ENCODE peak calls at places on chromosomes 11 and 22, in nine cellular contexts. One of them, this sample, is unnamed.
A peak's percentile ranks its signal among the peaks of the same experiment; 100 is the strongest.

GRCh38 chr11:30585067-30585891 is 874 bp downstream of the MPPED2 start:
- DNase-seq in endothelial cell of umbilical vein: no peak
- DNase-seq in endodermal cell: peak; percentile 81
- DNase-seq in NT2/D1: peak; percentile 5
- DNase-seq in mesendoderm: peak; percentile 26
- DNase-seq in IMR-90: no peak
- DNase-seq in MM.1S: peak; percentile 42
- DNase-seq in PC-3: no peak
- DNase-seq in mammary epithelial cell: no peak
- DNase-seq in this sample: no peak

GRCh38 chr22:27726726-27727449 is 74.7 kb downstream of the MN1 start:
- DNase-seq in PC-3: peak; percentile 44
- DNase-seq in mesendoderm: peak; percentile 71
- DNase-seq in endodermal cell: peak; percentile 73
- DNase-seq in NT2/D1: no peak
- DNase-seq in MM.1S: no peak
- DNase-seq in endothelial cell of umbilical vein: peak; percentile 79
- DNase-seq in IMR-90: peak; percentile 34
- DNase-seq in mammary epithelial cell: no peak
- DNase-seq in this sample: no peak

GRCh38 chr11:1755344-1756023 is 5.1 kb upstream of the IFITM10 start:
- DNase-seq in mesendoderm: no peak
- DNase-seq in NT2/D1: no peak
- DNase-seq in mammary epithelial cell: no peak
- DNase-seq in IMR-90: no peak
- DNase-seq in endodermal cell: no peak
- DNase-seq in MM.1S: no peak
- DNase-seq in endothelial cell of umbilical vein: no peak
- DNase-seq in PC-3: no peak
- DNase-seq in this sample: no peak

GRCh38 chr11:45930031-45930794 is 7.8 kb downstream of the LARGE2 start:
- DNase-seq in endodermal cell: no peak
- DNase-seq in PC-3: peak; percentile 7
- DNase-seq in mesendoderm: no peak
- DNase-seq in mammary epithelial cell: peak; percentile 36
- DNase-seq in IMR-90: no peak
- DNase-seq in NT2/D1: no peak
- DNase-seq in endothelial cell of umbilical vein: no peak
- DNase-seq in MM.1S: peak; percentile 83
- DNase-seq in this sample: no peak

GRCh38 chr11:120882237-120882636 is 141.7 kb upstream of the TBCEL start:
- DNase-seq in mesendoderm: no peak
- DNase-seq in PC-3: no peak
- DNase-seq in IMR-90: no peak
- DNase-seq in endodermal cell: no peak
- DNase-seq in endothelial cell of umbilical vein: no peak
- DNase-seq in NT2/D1: no peak
- DNase-seq in mammary epithelial cell: no peak
- DNase-seq in MM.1S: no peak
- DNase-seq in this sample: no peak

GRCh38 chr11:95512177-95512576 is 277.4 kb downstream of the FAM76B start:
- DNase-seq in endodermal cell: no peak
- DNase-seq in mesendoderm: no peak
- DNase-seq in PC-3: no peak
- DNase-seq in IMR-90: peak; percentile 69
- DNase-seq in endothelial cell of umbilical vein: no peak
- DNase-seq in mammary epithelial cell: peak; percentile 90
- DNase-seq in NT2/D1: no peak
- DNase-seq in MM.1S: no peak
- DNase-seq in this sample: no peak

GRCh38 chr11:28619870-28620540 is 511.8 kb downstream of the METTL15 start:
- DNase-seq in endodermal cell: no peak
- DNase-seq in mammary epithelial cell: peak; percentile 62
- DNase-seq in PC-3: peak; percentile 74
- DNase-seq in IMR-90: peak; percentile 83
- DNase-seq in endothelial cell of umbilical vein: peak; percentile 52
- DNase-seq in MM.1S: no peak
- DNase-seq in NT2/D1: no peak
- DNase-seq in mesendoderm: peak; percentile 54
- DNase-seq in this sample: peak; percentile 45

GRCh38 chr22:49152930-49153770 is 674.5 kb downstream of the BRD1 start:
- DNase-seq in mesendoderm: no peak
- DNase-seq in IMR-90: no peak
- DNase-seq in NT2/D1: no peak
- DNase-seq in mammary epithelial cell: no peak
- DNase-seq in MM.1S: no peak
- DNase-seq in endothelial cell of umbilical vein: no peak
- DNase-seq in PC-3: no peak
- DNase-seq in endodermal cell: no peak
- DNase-seq in this sample: no peak

GRCh38 chr22:28021998-28022660 is 103.1 kb upstream of the PITPNB start:
- DNase-seq in endodermal cell: no peak
- DNase-seq in mesendoderm: no peak
- DNase-seq in mammary epithelial cell: no peak
- DNase-seq in PC-3: no peak
- DNase-seq in MM.1S: no peak
- DNase-seq in IMR-90: no peak
- DNase-seq in NT2/D1: no peak
- DNase-seq in endothelial cell of umbilical vein: no peak
- DNase-seq in this sample: no peak

GRCh38 chr22:47724030-47724429 is 961.6 kb downstream of the TBC1D22A start:
- DNase-seq in mammary epithelial cell: no peak
- DNase-seq in endothelial cell of umbilical vein: no peak
- DNase-seq in endodermal cell: peak; percentile 62
- DNase-seq in IMR-90: no peak
- DNase-seq in PC-3: no peak
- DNase-seq in NT2/D1: no peak
- DNase-seq in MM.1S: no peak
- DNase-seq in mesendoderm: peak; percentile 71
- DNase-seq in this sample: no peak

GRCh38 chr11:134025086-134025437 is 43.8 kb upstream of the JAM3 start:
- DNase-seq in MM.1S: no peak
- DNase-seq in IMR-90: no peak
- DNase-seq in endothelial cell of umbilical vein: no peak
- DNase-seq in mammary epithelial cell: no peak
- DNase-seq in mesendoderm: no peak
- DNase-seq in PC-3: no peak
- DNase-seq in NT2/D1: no peak
- DNase-seq in endodermal cell: no peak
- DNase-seq in this sample: no peak

GRCh38 chr11:15651782-15652181 is 537.1 kb downstream of the INSC start:
- DNase-seq in mesendoderm: no peak
- DNase-seq in mammary epithelial cell: no peak
- DNase-seq in endodermal cell: no peak
- DNase-seq in PC-3: no peak
- DNase-seq in endothelial cell of umbilical vein: no peak
- DNase-seq in NT2/D1: no peak
- DNase-seq in IMR-90: no peak
- DNase-seq in MM.1S: no peak
- DNase-seq in this sample: no peak

GRCh38 chr11:76626921-76627391 is 43.6 kb downstream of the LRRC32 start:
- DNase-seq in NT2/D1: no peak
- DNase-seq in mammary epithelial cell: peak; percentile 73
- DNase-seq in IMR-90: peak; percentile 29
- DNase-seq in PC-3: peak; percentile 16
- DNase-seq in mesendoderm: no peak
- DNase-seq in endodermal cell: peak; percentile 26
- DNase-seq in endothelial cell of umbilical vein: no peak
- DNase-seq in MM.1S: peak; percentile 95
- DNase-seq in this sample: no peak

GRCh38 chr11:77074205-77074604 is 7.4 kb downstream of the CAPN5 start:
- DNase-seq in IMR-90: no peak
- DNase-seq in mesendoderm: no peak
- DNase-seq in mammary epithelial cell: no peak
- DNase-seq in endodermal cell: peak; percentile 43
- DNase-seq in endothelial cell of umbilical vein: no peak
- DNase-seq in PC-3: no peak
- DNase-seq in MM.1S: no peak
- DNase-seq in NT2/D1: no peak
- DNase-seq in this sample: no peak

GRCh38 chr11:75155570-75156422 is 4.9 kb downstream of the SLCO2B1 start:
- DNase-seq in mammary epithelial cell: no peak
- DNase-seq in PC-3: no peak
- DNase-seq in IMR-90: no peak
- DNase-seq in endothelial cell of umbilical vein: no peak
- DNase-seq in NT2/D1: no peak
- DNase-seq in endodermal cell: no peak
- DNase-seq in MM.1S: no peak
- DNase-seq in mesendoderm: no peak
- DNase-seq in this sample: no peak

GRCh38 chr22:44363214-44363979 is 50.6 kb upstream of the SHISAL1 start:
- DNase-seq in endothelial cell of umbilical vein: peak; percentile 85
- DNase-seq in mesendoderm: no peak
- DNase-seq in PC-3: peak; percentile 93
- DNase-seq in mammary epithelial cell: peak; percentile 89
- DNase-seq in NT2/D1: no peak
- DNase-seq in MM.1S: no peak
- DNase-seq in endodermal cell: peak; percentile 43
- DNase-seq in IMR-90: peak; percentile 98
- DNase-seq in this sample: peak; percentile 75
- H3K4me1 ChIP-seq in endothelial cell of umbilical vein: peaks cover 22% of the 10 kb centered on the region
- H3K4me1 ChIP-seq in mesendoderm: no peaks in the 10 kb centered on the region
- H3K4me1 ChIP-seq in PC-3: peaks cover 48% of the 10 kb centered on the region
- H3K4me1 ChIP-seq in mammary epithelial cell: peaks cover 52% of the 10 kb centered on the region
- H3K4me1 ChIP-seq in NT2/D1: peaks cover 9% of the 10 kb centered on the region
- H3K4me1 ChIP-seq in MM.1S: no peaks in the 10 kb centered on the region
- H3K4me1 ChIP-seq in endodermal cell: no peaks in the 10 kb centered on the region
- H3K4me1 ChIP-seq in IMR-90: peaks cover 49% of the 10 kb centered on the region
- H3K4me1 ChIP-seq in this sample: peaks cover 50% of the 10 kb centered on the region

DNA sequence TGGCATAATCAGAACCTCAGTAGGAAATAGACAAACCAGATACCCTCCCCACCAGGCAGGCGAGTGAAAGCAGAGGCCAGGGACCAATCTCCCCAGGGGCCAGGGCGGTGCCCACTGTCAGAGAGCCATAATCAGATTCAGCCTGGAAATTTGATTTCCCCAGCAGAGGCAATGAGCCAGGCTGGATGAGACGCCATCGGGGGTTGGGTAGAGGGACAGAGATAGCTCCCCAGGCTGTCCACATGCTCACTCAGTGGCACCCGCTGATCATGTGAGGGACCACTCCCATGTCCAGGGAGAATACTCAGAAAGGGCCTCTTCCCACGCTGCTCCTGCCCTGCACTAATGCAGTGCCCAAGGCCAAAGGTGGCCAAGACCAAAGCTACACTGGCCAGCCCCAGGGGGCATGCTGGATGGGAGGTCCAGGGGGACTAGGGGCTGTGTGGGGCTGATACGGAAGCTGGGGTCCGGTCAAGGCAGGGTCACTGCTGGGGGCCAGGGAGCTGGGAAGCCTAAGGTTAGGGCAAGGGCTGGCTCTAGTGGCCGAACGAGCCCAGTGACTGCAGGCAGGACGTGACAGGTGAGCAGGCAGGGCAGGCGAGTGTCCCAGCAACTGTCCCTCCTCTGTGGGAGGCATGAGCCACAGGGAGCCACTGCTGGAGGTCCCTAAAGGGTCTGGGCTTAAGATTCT is 19.8 kb downstream of the ARVCF start:
- DNase-seq in mammary epithelial cell: no peak
- DNase-seq in IMR-90: no peak
- DNase-seq in PC-3: no peak
- DNase-seq in endothelial cell of umbilical vein: no peak
- DNase-seq in mesendoderm: no peak
- DNase-seq in endodermal cell: no peak
- DNase-seq in MM.1S: no peak
- DNase-seq in NT2/D1: no peak
- DNase-seq in this sample: no peak
- H3K9ac ChIP-seq in mammary epithelial cell: no peak overlapping the region
- H3K9ac ChIP-seq in IMR-90: no peak overlapping the region
- H3K9ac ChIP-seq in PC-3: no peak overlapping the region
- H3K9ac ChIP-seq in endothelial cell of umbilical vein: no peak overlapping the region
- H3K9ac ChIP-seq in mesendoderm: no peak overlapping the region
- H3K9ac ChIP-seq in endodermal cell: no peak overlapping the region
- H3K9ac ChIP-seq in MM.1S: no peak overlapping the region
- H3K9ac ChIP-seq in NT2/D1: no peak overlapping the region
- H3K9ac ChIP-seq in this sample: no peak overlapping the region

GRCh38 chr11:73649206-73649605 is 2.8 kb downstream of the PLEKHB1 start:
- DNase-seq in mesendoderm: no peak
- DNase-seq in NT2/D1: no peak
- DNase-seq in endodermal cell: no peak
- DNase-seq in endothelial cell of umbilical vein: no peak
- DNase-seq in mammary epithelial cell: no peak
- DNase-seq in PC-3: no peak
- DNase-seq in MM.1S: no peak
- DNase-seq in IMR-90: no peak
- DNase-seq in this sample: no peak

GRCh38 chr11:73651252-73651651 is 4.9 kb downstream of the PLEKHB1 start:
- DNase-seq in MM.1S: no peak
- DNase-seq in NT2/D1: no peak
- DNase-seq in IMR-90: no peak
- DNase-seq in endodermal cell: no peak
- DNase-seq in mesendoderm: no peak
- DNase-seq in mammary epithelial cell: no peak
- DNase-seq in endothelial cell of umbilical vein: no peak
- DNase-seq in PC-3: no peak
- DNase-seq in this sample: no peak

GRCh38 chr11:73648629-73649046 is 2.3 kb downstream of the PLEKHB1 start:
- DNase-seq in NT2/D1: no peak
- DNase-seq in mesendoderm: no peak
- DNase-seq in MM.1S: no peak
- DNase-seq in endothelial cell of umbilical vein: no peak
- DNase-seq in mammary epithelial cell: no peak
- DNase-seq in PC-3: no peak
- DNase-seq in endodermal cell: no peak
- DNase-seq in IMR-90: no peak
- DNase-seq in this sample: no peak

GRCh38 chr11:73651661-73652045 is 5.3 kb downstream of the PLEKHB1 start:
- DNase-seq in NT2/D1: no peak
- DNase-seq in endothelial cell of umbilical vein: no peak
- DNase-seq in MM.1S: no peak
- DNase-seq in mesendoderm: no peak
- DNase-seq in endodermal cell: no peak
- DNase-seq in mammary epithelial cell: no peak
- DNase-seq in IMR-90: no peak
- DNase-seq in PC-3: no peak
- DNase-seq in this sample: no peak

DNA sequence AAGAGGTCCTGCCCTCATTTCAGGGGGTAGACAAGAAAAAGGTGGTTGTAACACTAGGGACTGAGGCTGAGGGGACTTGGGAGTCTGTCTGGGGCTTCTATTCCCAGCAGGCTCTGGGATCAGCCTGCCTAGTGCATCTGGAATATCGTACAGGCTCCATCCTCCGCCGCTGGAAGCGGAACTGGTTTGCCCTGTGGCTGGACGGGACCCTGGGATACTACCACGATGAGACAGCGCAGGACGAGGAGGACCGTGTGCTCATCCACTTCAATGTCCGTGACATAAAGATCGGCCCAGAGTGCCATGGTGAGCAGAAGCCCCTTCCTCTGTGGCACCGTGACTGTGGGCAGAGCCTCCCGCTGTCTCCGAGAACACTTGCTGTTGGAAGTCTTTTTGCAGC is 4.0 kb downstream of the PLEKHB1 start:
- DNase-seq in NT2/D1: no peak
- DNase-seq in MM.1S: no peak
- DNase-seq in IMR-90: no peak
- DNase-seq in endothelial cell of umbilical vein: no peak
- DNase-seq in endodermal cell: no peak
- DNase-seq in mammary epithelial cell: no peak
- DNase-seq in PC-3: no peak
- DNase-seq in mesendoderm: no peak
- DNase-seq in this sample: no peak
- H3K4me1 ChIP-seq in NT2/D1: peaks cover 24% of the 10 kb centered on the region
- H3K4me1 ChIP-seq in MM.1S: peaks cover 4% of the 10 kb centered on the region
- H3K4me1 ChIP-seq in IMR-90: peaks cover 2% of the 10 kb centered on the region
- H3K4me1 ChIP-seq in endothelial cell of umbilical vein: no peaks in the 10 kb centered on the region
- H3K4me1 ChIP-seq in endodermal cell: peaks cover 25% of the 10 kb centered on the region
- H3K4me1 ChIP-seq in mammary epithelial cell: peaks cover 23% of the 10 kb centered on the region
- H3K4me1 ChIP-seq in PC-3: peaks cover 5% of the 10 kb centered on the region
- H3K4me1 ChIP-seq in mesendoderm: peaks cover 10% of the 10 kb centered on the region
- H3K4me1 ChIP-seq in this sample: peaks cover 14% of the 10 kb centered on the region

GRCh38 chr22:46673677-46674236 is 53.6 kb downstream of the GRAMD4 start:
- DNase-seq in endodermal cell: no peak
- DNase-seq in IMR-90: no peak
- DNase-seq in mesendoderm: no peak
- DNase-seq in mammary epithelial cell: no peak
- DNase-seq in PC-3: no peak
- DNase-seq in NT2/D1: no peak
- DNase-seq in MM.1S: no peak
- DNase-seq in endothelial cell of umbilical vein: no peak
- DNase-seq in this sample: no peak
- H3K9ac ChIP-seq in endodermal cell: no peak overlapping the region
- H3K9ac ChIP-seq in IMR-90: no peak overlapping the region
- H3K9ac ChIP-seq in mesendoderm: no peak overlapping the region
- H3K9ac ChIP-seq in mammary epithelial cell: no peak overlapping the region
- H3K9ac ChIP-seq in PC-3: no peak overlapping the region
- H3K9ac ChIP-seq in NT2/D1: no peak overlapping the region
- H3K9ac ChIP-seq in MM.1S: no peak overlapping the region
- H3K9ac ChIP-seq in endothelial cell of umbilical vein: no peak overlapping the region
- H3K9ac ChIP-seq in this sample: no peak overlapping the region